ENCODE peak calls at places on chromosomes 7 and 10, in five cellular contexts. One of them, this sample, is unnamed. For H3K36me3, the result is how much of the 10 kb centered on the place peaks cover.

GRCh38 chr7:45579386-45579785 is 5.2 kb downstream of the ADCY1 start:
- DNase-seq in endodermal cell: no peak
- DNase-seq in lower lobe of right lung: no peak
- DNase-seq in hepatocyte: no peak
- DNase-seq in lung: no peak
- DNase-seq in this sample: no peak

GRCh38 chr7:158317238-158318205 is 270.1 kb downstream of the PTPRN2 start:
- DNase-seq in lower lobe of right lung: no peak
- DNase-seq in endodermal cell: peak
- DNase-seq in lung: no peak
- DNase-seq in hepatocyte: peak
- DNase-seq in this sample: no peak

GRCh38 chr7:123024989-123025758 is 29.7 kb upstream of the TAS2R16 start:
- DNase-seq in lower lobe of right lung: no peak
- DNase-seq in hepatocyte: no peak
- DNase-seq in endodermal cell: no peak
- DNase-seq in lung: no peak
- DNase-seq in this sample: no peak

GRCh38 chr7:422191-422885 is 97.3 kb downstream of the PDGFA start:
- DNase-seq in lung: no peak
- DNase-seq in endodermal cell: no peak
- DNase-seq in hepatocyte: no peak
- DNase-seq in lower lobe of right lung: no peak
- DNase-seq in this sample: no peak

GRCh38 chr10:77873558-77874380 is 52.8 kb downstream of the DLG5 start:
- DNase-seq in lung: peak
- DNase-seq in lower lobe of right lung: no peak
- DNase-seq in endodermal cell: no peak
- DNase-seq in hepatocyte: peak
- DNase-seq in this sample: peak

GRCh38 chr7:151243411-151244155 is 4.9 kb downstream of the SMARCD3 start:
- DNase-seq in lung: no peak
- DNase-seq in endodermal cell: peak
- DNase-seq in lower lobe of right lung: peak
- DNase-seq in hepatocyte: no peak
- DNase-seq in this sample: peak

GRCh38 chr7:78134256-78134655 is 335.7 kb downstream of the PHTF2 start:
- DNase-seq in lung: no peak
- DNase-seq in endodermal cell: no peak
- DNase-seq in lower lobe of right lung: no peak
- DNase-seq in hepatocyte: peak
- DNase-seq in this sample: peak

GRCh38 chr7:12231097-12231496 is 20.0 kb downstream of the TMEM106B start:
- DNase-seq in endodermal cell: no peak
- DNase-seq in hepatocyte: no peak
- DNase-seq in lower lobe of right lung: no peak
- DNase-seq in lung: no peak
- DNase-seq in this sample: no peak

GRCh38 chr10:117656385-117657367 is 114.1 kb downstream of the EMX2 start:
- DNase-seq in hepatocyte: no peak
- DNase-seq in lower lobe of right lung: no peak
- DNase-seq in endodermal cell: no peak
- DNase-seq in lung: no peak
- DNase-seq in this sample: no peak

GRCh38 chr7:98911936-98912335 is 33.6 kb downstream of the TRRAP start:
- DNase-seq in lower lobe of right lung: no peak
- DNase-seq in lung: no peak
- DNase-seq in endodermal cell: no peak
- DNase-seq in hepatocyte: no peak
- DNase-seq in this sample: no peak
- H3K36me3 ChIP-seq in lower lobe of right lung: half or more
- H3K36me3 ChIP-seq in lung: under half
- H3K36me3 ChIP-seq in endodermal cell: half or more
- H3K36me3 ChIP-seq in hepatocyte: under half
- H3K36me3 ChIP-seq in this sample: under half

GRCh38 chr10:32376780-32377179 is 29.8 kb upstream of the EPC1 start:
- DNase-seq in hepatocyte: no peak
- DNase-seq in lung: no peak
- DNase-seq in lower lobe of right lung: no peak
- DNase-seq in endodermal cell: no peak
- DNase-seq in this sample: no peak
- H3K27ac ChIP-seq in hepatocyte: peak
- H3K27ac ChIP-seq in lung: peak
- H3K27ac ChIP-seq in lower lobe of right lung: peak
- H3K27ac ChIP-seq in endodermal cell: no peak
- H3K27ac ChIP-seq in this sample: no peak

GRCh38 chr7:100687261-100687660 is 6.8 kb downstream of the GIGYF1 start:
- DNase-seq in lower lobe of right lung: no peak
- DNase-seq in hepatocyte: no peak
- DNase-seq in lung: no peak
- DNase-seq in endodermal cell: no peak
- DNase-seq in this sample: no peak

GRCh38 chr7:100689230-100690135 is 4.6 kb downstream of the GIGYF1 start:
- DNase-seq in lower lobe of right lung: no peak
- DNase-seq in lung: no peak
- DNase-seq in hepatocyte: no peak
- DNase-seq in endodermal cell: no peak
- DNase-seq in this sample: no peak

GRCh38 chr7:100688593-100688860 is 5.5 kb downstream of the GIGYF1 start:
- DNase-seq in hepatocyte: no peak
- DNase-seq in endodermal cell: no peak
- DNase-seq in lung: no peak
- DNase-seq in lower lobe of right lung: no peak
- DNase-seq in this sample: no peak

GRCh38 chr7:100686822-100687211 is 7.2 kb downstream of the GIGYF1 start:
- DNase-seq in lower lobe of right lung: no peak
- DNase-seq in endodermal cell: no peak
- DNase-seq in lung: no peak
- DNase-seq in hepatocyte: no peak
- DNase-seq in this sample: no peak

GRCh38 chr7:100687740-100688592 is 6.1 kb downstream of the GIGYF1 start:
- DNase-seq in lower lobe of right lung: no peak
- DNase-seq in endodermal cell: no peak
- DNase-seq in lung: no peak
- DNase-seq in hepatocyte: no peak
- DNase-seq in this sample: no peak
- H3K36me3 ChIP-seq in lower lobe of right lung: half or more
- H3K36me3 ChIP-seq in endodermal cell: under half
- H3K36me3 ChIP-seq in lung: under half
- H3K36me3 ChIP-seq in hepatocyte: under half
- H3K36me3 ChIP-seq in this sample: under half

DNA sequence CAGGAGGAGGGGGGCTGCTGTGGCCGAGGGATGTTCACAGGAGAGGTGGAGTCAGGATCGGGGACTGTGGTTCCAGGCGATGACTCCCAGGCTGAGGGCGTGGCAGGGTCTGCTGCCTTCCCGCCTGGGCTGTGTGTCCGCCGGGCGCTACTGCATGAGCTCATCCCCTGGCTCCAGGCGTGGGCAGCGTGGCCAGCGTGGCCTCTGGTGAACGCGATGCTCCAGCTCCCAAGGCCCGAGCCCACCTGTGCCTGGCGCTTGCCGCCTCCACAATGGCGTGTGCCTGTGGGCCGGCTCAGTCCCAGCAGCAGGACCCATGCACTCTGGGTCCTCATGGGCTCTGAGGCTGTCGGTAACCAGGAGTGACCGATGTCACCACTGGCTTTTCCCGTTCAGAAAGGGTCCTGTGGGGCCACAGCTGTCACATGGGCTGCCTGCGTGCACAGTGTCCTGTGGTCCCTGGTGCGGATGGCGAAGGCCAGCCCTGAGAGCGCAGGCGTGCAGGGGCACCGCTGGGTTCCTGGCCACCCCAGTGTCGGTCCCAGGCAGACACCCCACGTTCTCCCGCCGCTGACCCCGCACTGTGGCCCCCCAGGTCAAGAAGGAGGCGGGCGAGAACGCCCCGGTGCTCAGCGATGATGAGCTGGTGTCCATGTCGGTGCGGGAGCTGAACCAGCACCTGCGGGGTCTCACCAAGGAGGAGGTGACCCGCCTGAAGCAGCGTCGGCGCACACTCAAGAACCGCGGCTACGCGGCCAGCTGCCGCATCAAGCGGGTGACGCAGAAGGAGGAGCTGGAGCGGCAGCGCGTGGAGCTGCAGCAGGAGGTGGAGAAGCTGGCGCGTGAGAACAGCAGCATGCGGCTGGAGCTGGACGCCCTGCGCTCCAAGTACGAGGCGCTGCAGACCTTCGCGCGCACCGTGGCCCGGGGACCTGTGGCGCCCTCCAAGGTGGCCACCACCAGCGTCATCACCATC is 9.1 kb downstream of the MAFK start:
- DNase-seq in hepatocyte: peak
- DNase-seq in lower lobe of right lung: peak
- DNase-seq in lung: no peak
- DNase-seq in endodermal cell: no peak
- DNase-seq in this sample: no peak
- H3K27ac ChIP-seq in hepatocyte: no peak
- H3K27ac ChIP-seq in lower lobe of right lung: peak
- H3K27ac ChIP-seq in lung: peak
- H3K27ac ChIP-seq in endodermal cell: no peak
- H3K27ac ChIP-seq in this sample: peak

GRCh38 chr7:73572767-73573186 is 5.6 kb downstream of the TBL2 start:
- DNase-seq in lower lobe of right lung: peak
- DNase-seq in hepatocyte: no peak
- DNase-seq in endodermal cell: no peak
- DNase-seq in lung: no peak
- DNase-seq in this sample: peak

GRCh38 chr7:73570521-73570920 is 7.9 kb downstream of the TBL2 start:
- DNase-seq in hepatocyte: no peak
- DNase-seq in endodermal cell: no peak
- DNase-seq in lower lobe of right lung: peak
- DNase-seq in lung: no peak
- DNase-seq in this sample: no peak

GRCh38 chr7:73570977-73571376 is 7.4 kb downstream of the TBL2 start:
- DNase-seq in hepatocyte: no peak
- DNase-seq in endodermal cell: no peak
- DNase-seq in lower lobe of right lung: peak
- DNase-seq in lung: no peak
- DNase-seq in this sample: no peak

GRCh38 chr7:73573791-73574190 is 4.6 kb downstream of the TBL2 start:
- DNase-seq in endodermal cell: no peak
- DNase-seq in lung: no peak
- DNase-seq in hepatocyte: no peak
- DNase-seq in lower lobe of right lung: peak
- DNase-seq in this sample: no peak

GRCh38 chr7:73573276-73573675 is 5.1 kb downstream of the TBL2 start:
- DNase-seq in endodermal cell: no peak
- DNase-seq in lower lobe of right lung: peak
- DNase-seq in lung: no peak
- DNase-seq in hepatocyte: no peak
- DNase-seq in this sample: no peak
- H3K36me3 ChIP-seq in endodermal cell: half or more
- H3K36me3 ChIP-seq in lower lobe of right lung: half or more
- H3K36me3 ChIP-seq in lung: under half
- H3K36me3 ChIP-seq in hepatocyte: under half
- H3K36me3 ChIP-seq in this sample: under half

GRCh38 chr7:87004956-87005355 is 54.5 kb downstream of the ELAPOR2 start:
- DNase-seq in endodermal cell: no peak
- DNase-seq in hepatocyte: no peak
- DNase-seq in lower lobe of right lung: no peak
- DNase-seq in lung: no peak
- DNase-seq in this sample: no peak
- H3K27ac ChIP-seq in endodermal cell: peak
- H3K27ac ChIP-seq in hepatocyte: no peak
- H3K27ac ChIP-seq in lower lobe of right lung: no peak
- H3K27ac ChIP-seq in lung: no peak
- H3K27ac ChIP-seq in this sample: no peak

GRCh38 chr10:24597961-24598360 is 125.7 kb downstream of the ARHGAP21 start:
- DNase-seq in hepatocyte: no peak
- DNase-seq in lung: no peak
- DNase-seq in lower lobe of right lung: no peak
- DNase-seq in endodermal cell: no peak
- DNase-seq in this sample: no peak
- H3K36me3 ChIP-seq in hepatocyte: under half
- H3K36me3 ChIP-seq in lung: under half
- H3K36me3 ChIP-seq in lower lobe of right lung: half or more
- H3K36me3 ChIP-seq in endodermal cell: half or more
- H3K36me3 ChIP-seq in this sample: under half

GRCh38 chr10:73911553-73912004 is 647 bp downstream of the PLAU start:
- DNase-seq in endodermal cell: no peak
- DNase-seq in lower lobe of right lung: no peak
- DNase-seq in lung: no peak
- DNase-seq in hepatocyte: no peak
- DNase-seq in this sample: no peak
- H3K27ac ChIP-seq in endodermal cell: no peak
- H3K27ac ChIP-seq in lower lobe of right lung: peak
- H3K27ac ChIP-seq in lung: peak
- H3K27ac ChIP-seq in hepatocyte: no peak
- H3K27ac ChIP-seq in this sample: no peak

DNA sequence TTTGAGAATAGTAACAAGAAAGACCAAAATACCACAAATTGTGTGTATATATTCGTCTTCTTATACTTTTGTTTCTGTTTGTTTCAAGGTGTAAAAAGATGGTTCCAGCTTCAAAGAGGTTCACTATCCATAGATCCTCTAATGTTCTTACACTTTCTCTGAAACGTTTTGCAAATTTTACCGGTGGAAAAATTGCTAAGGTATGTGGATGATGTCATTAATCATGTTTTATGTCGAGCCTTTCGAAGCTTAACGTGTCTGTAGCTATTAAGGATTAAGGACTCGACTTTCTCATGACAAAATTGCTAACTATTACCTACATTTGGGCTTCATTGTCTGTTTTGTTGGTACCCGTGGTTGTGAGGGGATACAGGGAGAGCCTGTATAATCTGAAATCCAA is 112.8 kb downstream of the ANKRD61 start:
- DNase-seq in lower lobe of right lung: no peak
- DNase-seq in hepatocyte: no peak
- DNase-seq in lung: no peak
- DNase-seq in endodermal cell: no peak
- DNase-seq in this sample: no peak
- H3K36me3 ChIP-seq in lower lobe of right lung: half or more
- H3K36me3 ChIP-seq in hepatocyte: under half
- H3K36me3 ChIP-seq in lung: under half
- H3K36me3 ChIP-seq in endodermal cell: half or more
- H3K36me3 ChIP-seq in this sample: under half

This sample was measured in small intestine.